ENCODE peak calls at places on chromosome 19, in seven cellular contexts. N is HuH-7, B is activated T-helper 1 cell treated with Interleukin-2 at 50 U/mL for 16 hours, U is T-cell, E is body of pancreas, G is ELR, S is colonic mucosa. O is an unnamed sample.

GRCh38 chr19:38213911-38214625 is 10.0 kb downstream of the DPF1 start:
- DNase-seq in N (no peak), B (peak), U (peak), E (no peak), G (peak), S (no peak), O (peak)

GRCh38 chr19:39246951-39247669 is 1.5 kb downstream of the IFNL4 start:
- DNase-seq in N (no peak), B (no peak), U (no peak), E (no peak), G (no peak), S (peak), O (peak)

GRCh38 chr19:2428027-2428690 is 773 bp upstream of the TIMM13 start:
- DNase-seq in N (no peak), B (no peak), U (no peak), E (peak), G (peak), S (peak), O (peak)

GRCh38 chr19:34291235-34291634 is 36.9 kb downstream of the GARRE1 start:
- DNase-seq in N (no peak), B (no peak), U (no peak), E (no peak), G (no peak), S (no peak), O (no peak)

GRCh38 chr19:35673121-35673804 is 6.9 kb downstream of the UPK1A start:
- DNase-seq in N (peak), B (peak), U (no peak), E (peak), G (peak), S (no peak), O (peak)

GRCh38 chr19:2852598-2852997 is 11.3 kb downstream of the ZNF555 start:
- DNase-seq in N (no peak), B (no peak), U (no peak), E (no peak), G (no peak), S (no peak), O (no peak)

GRCh38 chr19:33627526-33627925 is 5.8 kb downstream of the CHST8 start:
- DNase-seq in N (no peak), B (no peak), U (no peak), E (no peak), G (no peak), S (no peak), O (no peak)

GRCh38 chr19:55246462-55247451 is 12.1 kb downstream of the PPP6R1 start:
- DNase-seq in N (no peak), B (no peak), U (no peak), E (no peak), G (no peak), S (no peak), O (no peak)

GRCh38 chr19:42113641-42114348 is 18.5 kb downstream of the POU2F2 start:
- DNase-seq in N (no peak), B (no peak), U (no peak), E (peak), G (peak), S (no peak), O (peak)

GRCh38 chr19:16462757-16463250 is 9.0 kb downstream of the EPS15L1 start:
- DNase-seq in N (no peak), B (no peak), U (no peak), E (no peak), G (peak), S (no peak), O (peak)

GRCh38 chr19:56142087-56142787 is 1.1 kb downstream of the ZNF444 start:
- DNase-seq in N (peak), B (no peak), U (no peak), E (peak), G (no peak), S (peak), O (no peak)

GRCh38 chr19:35768082-35768421 is 7.3 kb upstream of the ARHGAP33 start:
- DNase-seq in N (no peak), B (no peak), U (no peak), E (no peak), G (no peak), S (no peak), O (no peak)

GRCh38 chr19:16509141-16510061 is 13.2 kb downstream of the C19orf44 start:
- DNase-seq in N (no peak), B (no peak), U (no peak), E (no peak), G (no peak), S (no peak), O (no peak)